ENCODE peak calls at places on chromosomes 12 and 14, in four cellular contexts. One of them, this sample, is unnamed.

GRCh38 chr12:109844983-109845841 is 12.0 kb upstream of the TRPV4 start:
- DNase-seq in ovary: peak; percentile 80
- DNase-seq in fibroblast of lung: peak; percentile 74
- DNase-seq in sciatic nerve: peak; percentile 93
- DNase-seq in this sample: peak; percentile 64

GRCh38 chr14:87430810-87431209 is 562.2 kb downstream of the GALC start:
- DNase-seq in sciatic nerve: no peak
- DNase-seq in fibroblast of lung: peak; percentile 58
- DNase-seq in ovary: no peak
- DNase-seq in this sample: no peak

GRCh38 chr14:68295316-68295816 is 475.8 kb downstream of the RAD51B start:
- DNase-seq in sciatic nerve: no peak
- DNase-seq in ovary: peak; percentile 70
- DNase-seq in fibroblast of lung: no peak
- DNase-seq in this sample: no peak

GRCh38 chr14:60931206-60931605 is 49.7 kb downstream of the TRMT5 start:
- DNase-seq in ovary: no peak
- DNase-seq in fibroblast of lung: no peak
- DNase-seq in sciatic nerve: no peak
- DNase-seq in this sample: no peak

GRCh38 chr14:96117101-96117897 is 78.1 kb downstream of the C14orf132 start:
- DNase-seq in ovary: no peak
- DNase-seq in fibroblast of lung: no peak
- DNase-seq in sciatic nerve: no peak
- DNase-seq in this sample: no peak

GRCh38 chr12:69023840-69024239 is 90.9 kb upstream of the CPM start:
- DNase-seq in sciatic nerve: no peak
- DNase-seq in ovary: no peak
- DNase-seq in fibroblast of lung: no peak
- DNase-seq in this sample: no peak

GRCh38 chr12:45565590-45565989 is 163.9 kb upstream of the ARID2 start:
- DNase-seq in sciatic nerve: no peak
- DNase-seq in ovary: no peak
- DNase-seq in fibroblast of lung: no peak
- DNase-seq in this sample: no peak

GRCh38 chr12:123059501-123059900 is 79.0 kb downstream of the ARL6IP4 start:
- DNase-seq in fibroblast of lung: no peak
- DNase-seq in sciatic nerve: no peak
- DNase-seq in ovary: no peak
- DNase-seq in this sample: no peak

GRCh38 chr14:60861545-60862147 is 119.2 kb downstream of the TRMT5 start:
- DNase-seq in sciatic nerve: no peak
- DNase-seq in fibroblast of lung: no peak
- DNase-seq in ovary: no peak
- DNase-seq in this sample: no peak

GRCh38 chr14:63267171-63267570 is 51.6 kb downstream of the GPHB5 start:
- DNase-seq in ovary: no peak
- DNase-seq in sciatic nerve: no peak
- DNase-seq in fibroblast of lung: no peak
- DNase-seq in this sample: no peak